ENCODE peak calls at places on chromosomes 7 and 10, in five cellular contexts. Y, L, Q, G and B are unnamed samples.

GRCh38 chr10:3680186-3680585 is 104.8 kb downstream of the KLF6 start:
- DNase-seq in Y (no peak), L (no peak), Q (no peak), G (no peak), B (no peak)

GRCh38 chr7:125316451-125316850 is 386.8 kb upstream of the POT1 start:
- DNase-seq in Y (no peak), L (no peak), Q (peak; percentile 42), G (no peak), B (peak; percentile 91)

GRCh38 chr7:101820703-101821102 is 3.3 kb downstream of the CUX1 start:
- DNase-seq in Y (peak; percentile 18), L (no peak), Q (no peak), G (no peak), B (no peak)

GRCh38 chr10:4131407-4132215 is 346.6 kb upstream of the KLF6 start:
- DNase-seq in Y (peak; percentile 90), L (peak; percentile 85), Q (no peak), G (no peak), B (no peak)

GRCh38 chr10:557792-558328 is 131.6 kb downstream of the DIP2C start:
- DNase-seq in Y (peak; percentile 30), L (no peak), Q (no peak), G (no peak), B (no peak)

GRCh38 chr7:1666251-1666778 is 3.8 kb upstream of the ELFN1 start:
- DNase-seq in Y (peak; percentile 70), L (no peak), Q (peak; percentile 49), G (peak; percentile 32), B (peak; percentile 29)

GRCh38 chr7:12493407-12493806 is 77.1 kb upstream of the SCIN start:
- DNase-seq in Y (peak; percentile 42), L (peak; percentile 10), Q (no peak), G (no peak), B (no peak)

GRCh38 chr7:690478-691360 is 35.8 kb upstream of the DNAAF5 start:
- DNase-seq in Y (no peak), L (no peak), Q (no peak), G (no peak), B (no peak)

GRCh38 chr10:103083977-103084320 is 109.1 kb downstream of the NT5C2 start:
- DNase-seq in Y (no peak), L (no peak), Q (no peak), G (no peak), B (no peak)

GRCh38 chr7:55177589-55178261 is 158.9 kb downstream of the EGFR start:
- DNase-seq in Y (no peak), L (peak; percentile 24), Q (no peak), G (peak; percentile 64), B (no peak)

GRCh38 chr10:68897336-68897741 is 3.8 kb upstream of the DDX50 start:
- DNase-seq in Y (peak; percentile 84), L (peak; percentile 60), Q (peak; percentile 54), G (no peak), B (peak; percentile 64)

GRCh38 chr10:454860-455259 is 234.6 kb downstream of the DIP2C start:
- DNase-seq in Y (peak; percentile 92), L (peak; percentile 93), Q (no peak), G (peak; percentile 53), B (no peak)

GRCh38 chr10:112915590-112916572 is 34.2 kb upstream of the TCF7L2 start:
- DNase-seq in Y (peak; percentile 45), L (peak; percentile 7), Q (peak; percentile 50), G (no peak), B (no peak)

GRCh38 chr10:76251773-76252617 is 820.6 kb downstream of the LRMDA start:
- DNase-seq in Y (peak; percentile 86), L (peak; percentile 56), Q (no peak), G (no peak), B (no peak)